ENCODE peak calls at places on chromosomes 2 and 18, in eight cellular contexts. B, M, W, S, T, D, E and F are unnamed samples.
A peak's percentile ranks its signal among the peaks of the same experiment; 100 is the strongest.

GRCh38 chr2:238096311-238097011 is 3.7 kb upstream of the ESPNL start:
- DNase-seq in M (no peak), E (no peak), W (no peak), D (peak; percentile 68), S (no peak), B (no peak), T (no peak), F (no peak)

GRCh38 chr2:157627594-157628281 is 926 bp downstream of the ACVR1C start:
- DNase-seq in W (peak; percentile 30), M (no peak), D (no peak), B (no peak), E (no peak), S (no peak), T (peak; percentile 11), F (no peak)

GRCh38 chr2:174059178-174059874 is 94.2 kb upstream of the SP3 start:
- DNase-seq in W (no peak), T (no peak), M (no peak), S (no peak), D (no peak), B (peak; percentile 30), E (peak; percentile 44), F (peak; percentile 86)

GRCh38 chr2:66729391-66729790 is 294.5 kb downstream of the MEIS1 start:
- DNase-seq in T (no peak), D (no peak), S (no peak), E (peak; percentile 9), W (no peak), B (no peak), M (no peak), F (no peak)

GRCh38 chr18:35705988-35706387 is 124.4 kb downstream of the GALNT1 start:
- DNase-seq in B (no peak), M (no peak), S (no peak), W (no peak), E (no peak), D (no peak), T (no peak), F (no peak)

GRCh38 chr18:48804856-48805610 is 145.7 kb downstream of the SMAD7 start:
- DNase-seq in E (no peak), S (no peak), B (no peak), T (no peak), D (peak; percentile 69), W (no peak), M (no peak), F (no peak)

GRCh38 chr18:45164551-45164950 is 450.7 kb upstream of the SLC14A2 start:
- DNase-seq in S (no peak), E (no peak), D (no peak), M (no peak), W (no peak), B (peak; percentile 60), T (no peak), F (no peak)

GRCh38 chr2:227412877-227413276 is 25.1 kb upstream of the SCYGR1 start:
- DNase-seq in W (no peak), E (no peak), M (no peak), T (no peak), S (no peak), D (no peak), B (no peak), F (no peak)

GRCh38 chr18:28607991-28608390 is 431.1 kb upstream of the CDH2 start:
- DNase-seq in T (no peak), W (no peak), S (no peak), E (no peak), B (no peak), D (no peak), M (no peak), F (no peak)

GRCh38 chr18:75213610-75214009 is 3.0 kb downstream of the TSHZ1 start:
- DNase-seq in S (no peak), B (no peak), M (no peak), D (no peak), T (no peak), E (no peak), W (no peak), F (no peak)

GRCh38 chr2:142165790-142166189 is 35.0 kb upstream of the LRP1B start:
- DNase-seq in W (no peak), E (peak; percentile 53), S (no peak), B (no peak), M (no peak), T (peak; percentile 32), D (no peak), F (peak; percentile 3)

GRCh38 chr2:196759378-196759706 is 40.1 kb downstream of the GTF3C3 start:
- DNase-seq in W (no peak), M (no peak), E (no peak), B (no peak), S (no peak), D (no peak), T (no peak), F (no peak)

GRCh38 chr2:24739355-24740025 is 53.7 kb downstream of the PTRHD1 start:
- DNase-seq in S (no peak), M (no peak), B (no peak), D (no peak), E (no peak), T (no peak), W (no peak), F (no peak)

GRCh38 chr2:143893340-143893739 is 626.6 kb downstream of the ZEB2 start:
- DNase-seq in M (no peak), S (no peak), W (no peak), E (no peak), D (no peak), T (no peak), B (no peak), F (no peak)

GRCh38 chr18:12420831-12421421 is 13.2 kb downstream of the PRELID3A start:
- DNase-seq in D (no peak), T (peak; percentile 40), B (no peak), M (no peak), E (no peak), W (no peak), S (no peak), F (peak; percentile 16)

GRCh38 chr2:122183890-122184289 is 428.4 kb downstream of the TSN start:
- DNase-seq in M (no peak), B (no peak), T (no peak), D (no peak), E (no peak), S (no peak), W (no peak), F (no peak)

GRCh38 chr2:144517825-144518699 is 1.9 kb downstream of the ZEB2 start:
- DNase-seq in B (no peak), E (no peak), W (no peak), D (no peak), T (no peak), S (no peak), M (no peak), F (no peak)

GRCh38 chr18:55688066-55688465 is 100.1 kb upstream of the TCF4 start:
- DNase-seq in T (no peak), M (no peak), D (no peak), S (no peak), E (no peak), W (no peak), B (no peak), F (no peak)

GRCh38 chr2:241895427-241895731 is 25.9 kb downstream of the RTP5 start:
- DNase-seq in W (no peak), T (no peak), B (no peak), S (no peak), E (no peak), M (no peak), D (no peak), F (no peak)

GRCh38 chr2:8532408-8532807 is 149.4 kb upstream of the ID2 start:
- DNase-seq in T (no peak), D (no peak), M (no peak), S (no peak), E (no peak), W (no peak), B (no peak), F (no peak)